ENCODE peak calls at places on chromosomes 2 and 18, in eight cellular contexts. E is astrocyte of the spinal cord, A is HL-60, X is GM06990, B is trophoblast cell, H is brain microvascular endothelial cell, Q is fibroblast of lung, F is MM.1S. S is an unnamed sample.

GRCh38 chr2:156325671-156326385 is 6.7 kb downstream of the NR4A2 start:
- DNase-seq in X (no peak), H (no peak), Q (no peak), A (no peak), B (no peak), F (no peak), E (no peak), S (peak)

GRCh38 chr2:215652432-215652831 is 216.6 kb upstream of the FN1 start:
- DNase-seq in A (no peak), Q (peak), H (no peak), F (no peak), E (peak), B (no peak), X (no peak), S (no peak)

GRCh38 chr2:20178404-20179178 is 46.3 kb downstream of the SDC1 start:
- DNase-seq in B (no peak), A (no peak), H (no peak), X (no peak), E (no peak), F (no peak), Q (no peak), S (no peak)

GRCh38 chr2:134136702-134137101 is 117.2 kb upstream of the MGAT5 start:
- DNase-seq in A (no peak), X (no peak), Q (no peak), F (no peak), E (no peak), B (no peak), H (no peak), S (no peak)

GRCh38 chr2:60861736-60862135 is 19.6 kb upstream of the REL start:
- DNase-seq in A (no peak), X (no peak), B (no peak), H (no peak), E (no peak), Q (no peak), F (no peak), S (no peak)

GRCh38 chr2:184197413-184197812 is 400.9 kb upstream of the ZNF804A start:
- DNase-seq in F (no peak), A (no peak), H (no peak), X (no peak), Q (no peak), E (no peak), B (no peak), S (no peak)

GRCh38 chr2:48219555-48220436 is 310.2 kb upstream of the STON1 start:
- DNase-seq in B (no peak), A (no peak), F (no peak), Q (no peak), X (no peak), E (no peak), H (no peak), S (no peak)

GRCh38 chr2:96884299-96885156 is 14.6 kb upstream of the SEMA4C start:
- DNase-seq in Q (no peak), E (no peak), X (no peak), B (peak), F (no peak), H (no peak), A (no peak), S (no peak)

GRCh38 chr2:65073879-65074565 is 17.8 kb downstream of the CEP68 start:
- DNase-seq in F (no peak), B (no peak), Q (no peak), H (no peak), X (no peak), A (no peak), E (no peak), S (no peak)

GRCh38 chr2:219426068-219426443 is 7.9 kb downstream of the DES start:
- DNase-seq in B (no peak), F (no peak), H (no peak), X (no peak), A (no peak), Q (no peak), E (no peak), S (peak)

GRCh38 chr2:240816584-240817495 is 3.2 kb downstream of the KIF1A start:
- DNase-seq in Q (no peak), B (no peak), X (no peak), E (no peak), A (no peak), H (no peak), F (no peak), S (peak)

GRCh38 chr18:63016270-63016669 is 300.9 kb downstream of the PHLPP1 start:
- DNase-seq in E (peak), B (peak), F (peak), A (peak), Q (peak), X (no peak), H (peak), S (peak)

GRCh38 chr2:238100821-238101771 is 956 bp downstream of the ESPNL start:
- DNase-seq in A (no peak), H (no peak), B (no peak), Q (no peak), F (no peak), E (no peak), X (no peak), S (peak)

GRCh38 chr2:59664946-59665345 is 888.5 kb downstream of the BCL11A start:
- DNase-seq in B (no peak), Q (no peak), X (no peak), E (no peak), H (no peak), A (no peak), F (no peak), S (no peak)

GRCh38 chr2:199379251-199379650 is 78.5 kb downstream of the SATB2 start:
- DNase-seq in A (no peak), B (no peak), Q (peak), H (peak), E (peak), F (no peak), X (no peak), S (no peak)

GRCh38 chr2:122681626-122682025 is 926.2 kb downstream of the TSN start:
- DNase-seq in H (no peak), A (no peak), X (peak), F (no peak), Q (no peak), E (no peak), B (peak), S (no peak)

GRCh38 chr2:218892693-218893348 is 12.2 kb downstream of the WNT10A start:
- DNase-seq in E (peak), A (peak), Q (peak), X (peak), B (peak), H (peak), F (peak), S (peak)

GRCh38 chr2:168480825-168481585 is 24.9 kb downstream of the CERS6 start:
- DNase-seq in X (no peak), B (no peak), E (no peak), F (peak), H (no peak), Q (no peak), A (no peak), S (no peak)

GRCh38 chr2:102417946-102418345 is 5.0 kb upstream of the IL18RAP start:
- DNase-seq in X (no peak), Q (no peak), H (no peak), E (no peak), F (peak), B (no peak), A (no peak), S (no peak)

GRCh38 chr2:20666364-20667150 is at the start of gene GDF7:
- DNase-seq in A (no peak), H (no peak), X (no peak), E (no peak), Q (no peak), F (no peak), B (no peak), S (peak)

GRCh38 chr2:33873206-33873605 is 274.1 kb upstream of the FAM98A start:
- DNase-seq in E (no peak), Q (no peak), X (no peak), A (no peak), F (no peak), B (no peak), H (no peak), S (no peak)

GRCh38 chr2:68829764-68830163 is 41.4 kb downstream of the BMP10 start:
- DNase-seq in X (no peak), E (no peak), F (no peak), Q (no peak), B (no peak), A (no peak), H (no peak), S (no peak)

GRCh38 chr2:106882658-106883057 is 3.3 kb downstream of the ST6GAL2 start:
- DNase-seq in B (no peak), E (no peak), F (no peak), A (no peak), H (no peak), X (no peak), Q (no peak), S (no peak)

GRCh38 chr2:227884511-227884947 is 13.1 kb downstream of the DAW1 start:
- DNase-seq in F (peak), A (peak), Q (peak), H (peak), B (peak), E (peak), X (peak), S (peak)

GRCh38 chr2:190961918-190962487 is 52.0 kb downstream of the STAT1 start:
- DNase-seq in Q (peak), E (no peak), B (peak), H (no peak), X (no peak), F (no peak), A (no peak), S (no peak)

GRCh38 chr18:33579147-33579867 is 1.3 kb downstream of the ASXL3 start:
- DNase-seq in F (no peak), E (no peak), B (no peak), Q (peak), A (no peak), H (no peak), X (no peak), S (no peak)

GRCh38 chr2:28342081-28342967 is 50.3 kb upstream of the FOSL2 start:
- DNase-seq in B (peak), Q (peak), X (no peak), F (no peak), E (peak), A (no peak), H (peak), S (peak)

GRCh38 chr2:242047963-242048362 is 178.4 kb downstream of the RTP5 start:
- DNase-seq in A (no peak), X (no peak), H (no peak), Q (no peak), B (no peak), F (no peak), E (no peak), S (no peak)

GRCh38 chr2:187054501-187055319 is 205.7 kb upstream of the ZSWIM2 start:
- DNase-seq in Q (no peak), X (no peak), E (no peak), A (no peak), B (peak), H (no peak), F (no peak), S (peak)

GRCh38 chr2:164953279-164953678 is 2.0 kb downstream of the SLC38A11 start:
- DNase-seq in Q (no peak), X (no peak), E (no peak), F (no peak), H (no peak), B (peak), A (no peak), S (no peak)

GRCh38 chr2:164952057-164952702 is 3.1 kb downstream of the SLC38A11 start:
- DNase-seq in A (no peak), F (no peak), E (no peak), B (no peak), H (no peak), X (no peak), Q (no peak), S (no peak)

GRCh38 chr2:164960159-164960558 is 4.8 kb upstream of the SLC38A11 start:
- DNase-seq in E (peak), A (no peak), F (no peak), X (no peak), H (no peak), Q (no peak), B (no peak), S (no peak)

GRCh38 chr2:164954186-164954585 is 1.1 kb downstream of the SLC38A11 start:
- DNase-seq in H (no peak), F (no peak), X (no peak), B (no peak), Q (no peak), E (no peak), A (no peak), S (no peak)

DNA sequence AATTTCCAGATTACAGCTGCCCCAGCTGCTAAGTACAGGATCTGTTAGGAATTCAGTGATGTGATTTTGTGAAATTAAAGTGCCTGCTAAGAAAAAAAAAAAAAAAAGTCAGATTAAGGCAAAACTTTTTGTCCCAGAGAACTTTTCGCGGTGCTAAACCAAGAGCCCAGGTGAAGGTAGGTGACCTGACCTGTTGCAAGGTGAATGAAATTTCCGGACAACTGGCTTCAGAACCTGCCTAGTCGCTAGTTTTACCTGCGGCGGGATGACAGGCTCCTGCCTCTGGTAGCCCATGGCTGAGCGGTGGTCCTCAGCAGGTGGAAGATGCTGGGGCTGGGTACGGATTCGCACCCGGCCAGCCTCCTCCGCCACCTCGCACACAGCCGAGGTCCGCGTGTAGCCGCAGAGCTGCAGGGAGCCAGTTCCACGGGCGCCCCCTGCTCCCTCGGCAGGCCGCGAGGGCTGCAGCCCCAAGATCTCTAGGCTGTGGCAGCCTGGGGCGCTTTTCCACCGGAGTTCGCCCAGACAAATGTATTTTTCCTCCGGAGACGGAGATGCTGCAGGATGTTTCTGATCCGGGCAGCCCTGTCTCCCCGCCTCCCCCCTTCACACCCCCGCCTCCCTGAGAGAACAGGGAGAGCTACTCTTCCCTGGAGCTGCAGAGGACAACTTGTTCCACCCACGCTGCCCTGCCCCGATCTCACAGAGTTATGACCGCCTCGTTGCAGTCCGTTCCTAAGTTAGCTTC is at the start of gene SLC38A11:
- DNase-seq in X (no peak), E (no peak), Q (no peak), F (no peak), A (no peak), B (peak), H (peak), S (peak)
- H3K4me3 ChIP-seq in X (no peak), E (peak), Q (peak), F (no peak), A (no peak), B (no peak), H (peak), S (no peak)

DNA sequence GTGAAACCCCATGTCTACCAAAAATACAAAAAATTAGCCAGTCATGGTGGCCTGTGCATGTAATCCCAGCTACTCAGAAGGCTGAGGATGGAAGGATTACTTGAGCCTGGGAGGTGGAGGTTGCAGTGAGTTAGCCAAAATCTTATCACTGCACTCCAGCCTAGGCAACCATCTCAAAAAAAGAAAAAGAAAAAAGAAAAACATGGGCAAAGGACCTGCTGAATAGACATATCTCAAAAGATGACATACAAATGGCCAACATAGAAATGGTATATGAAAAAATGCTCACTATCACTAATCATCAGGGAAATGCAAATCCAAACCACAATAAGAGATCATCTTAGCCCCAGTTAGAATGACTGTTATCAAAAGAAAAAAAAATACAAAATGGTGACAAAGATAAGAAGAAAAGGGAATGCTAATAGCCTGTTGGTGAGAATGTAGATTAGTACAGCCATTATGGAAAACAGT is 1.4 kb upstream of the TGOLN2 start:
- DNase-seq in B (no peak), E (no peak), H (no peak), Q (no peak), A (no peak), F (no peak), X (no peak), S (no peak)
- H3K4me3 ChIP-seq in B (no peak), E (no peak), H (no peak), Q (no peak), A (no peak), F (no peak), X (no peak), S (no peak)

GRCh38 chr18:26228562-26229260 is 2.5 kb downstream of the TAF4B start:
- DNase-seq in F (peak), E (no peak), H (no peak), A (no peak), Q (no peak), B (peak), X (no peak), S (no peak)

GRCh38 chr18:26227051-26227672 is 917 bp downstream of the TAF4B start:
- DNase-seq in A (no peak), F (peak), E (peak), H (no peak), X (peak), Q (peak), B (peak), S (no peak)

GRCh38 chr18:26226229-26227050 is at the start of gene TAF4B:
- DNase-seq in X (peak), B (peak), A (peak), H (peak), F (peak), Q (peak), E (peak), S (peak)

GRCh38 chr18:26225915-26226228 is 373 bp upstream of the TAF4B start:
- DNase-seq in F (no peak), Q (no peak), H (no peak), E (no peak), A (no peak), B (no peak), X (no peak), S (no peak)

GRCh38 chr18:26225022-26225693 is 1.1 kb upstream of the TAF4B start:
- DNase-seq in A (no peak), H (no peak), B (peak), E (no peak), X (no peak), F (no peak), Q (no peak), S (no peak)
- H3K4me3 ChIP-seq in A (no peak), H (no peak), B (no peak), E (no peak), X (no peak), F (no peak), Q (no peak), S (no peak)

DNA sequence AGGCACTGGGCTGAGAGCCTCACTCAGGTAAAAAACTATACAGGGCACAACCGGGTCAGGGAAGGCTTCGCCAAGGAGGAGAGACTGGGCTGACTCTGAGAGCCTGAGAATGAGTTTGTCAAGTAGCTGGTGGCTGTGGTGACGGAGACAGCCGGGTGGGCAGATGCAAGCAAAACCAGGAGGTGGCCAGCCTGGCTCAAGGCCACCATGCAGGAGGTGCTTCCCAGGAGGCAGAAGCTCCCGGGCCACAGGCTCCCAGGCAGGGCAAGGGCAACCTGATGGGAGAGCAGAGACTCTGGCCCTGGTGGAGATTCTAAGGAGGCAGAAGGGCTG is 2.9 kb upstream of the INHBB start:
- DNase-seq in F (no peak), X (no peak), H (no peak), Q (no peak), E (no peak), A (no peak), B (no peak), S (no peak)
- H3K4me3 ChIP-seq in F (peak), X (no peak), H (no peak), Q (no peak), E (no peak), A (no peak), B (no peak), S (no peak)